ENCODE peak calls at places on chromosomes 1 and 21, in four cellular contexts. One of them, this sample, is unnamed.

GRCh38 chr1:92459871-92460320 is 26.8 kb downstream of the GFI1 start:
- DNase-seq in esophagus squamous epithelium: no peak
- DNase-seq in nephron progenitor cell: no peak
- DNase-seq in H54: no peak
- DNase-seq in this sample: no peak

GRCh38 chr1:201181726-201182125 is 8.9 kb upstream of the IGFN1 start:
- DNase-seq in esophagus squamous epithelium: no peak
- DNase-seq in nephron progenitor cell: no peak
- DNase-seq in H54: no peak
- DNase-seq in this sample: no peak

GRCh38 chr1:51968632-51969031 is 21.9 kb downstream of the RAB3B start:
- DNase-seq in esophagus squamous epithelium: no peak
- DNase-seq in nephron progenitor cell: no peak
- DNase-seq in H54: no peak
- DNase-seq in this sample: no peak

GRCh38 chr1:145918992-145919939 is 749 bp upstream of the PEX11B start:
- DNase-seq in esophagus squamous epithelium: no peak
- DNase-seq in nephron progenitor cell: peak; percentile 51
- DNase-seq in H54: peak; percentile 64
- DNase-seq in this sample: no peak

GRCh38 chr1:24707659-24708058 is 37.6 kb upstream of the CLIC4 start:
- DNase-seq in esophagus squamous epithelium: no peak
- DNase-seq in nephron progenitor cell: no peak
- DNase-seq in H54: no peak
- DNase-seq in this sample: no peak

GRCh38 chr21:46000731-46001641 is 19.4 kb downstream of the COL6A1 start:
- DNase-seq in esophagus squamous epithelium: no peak
- DNase-seq in nephron progenitor cell: peak; percentile 9
- DNase-seq in H54: no peak
- DNase-seq in this sample: no peak

GRCh38 chr21:34517491-34518245 is 5.7 kb upstream of the KCNE1 start:
- DNase-seq in esophagus squamous epithelium: no peak
- DNase-seq in nephron progenitor cell: no peak
- DNase-seq in H54: no peak
- DNase-seq in this sample: no peak

GRCh38 chr1:27111771-27112573 is 43.0 kb downstream of the SLC9A1 start:
- DNase-seq in esophagus squamous epithelium: peak; percentile 59
- DNase-seq in nephron progenitor cell: peak; percentile 26
- DNase-seq in H54: peak; percentile 81
- DNase-seq in this sample: peak; percentile 93

GRCh38 chr1:228100822-228101613 is 2.1 kb downstream of the C1orf35 start:
- DNase-seq in esophagus squamous epithelium: no peak
- DNase-seq in nephron progenitor cell: no peak
- DNase-seq in H54: no peak
- DNase-seq in this sample: no peak

GRCh38 chr1:6776895-6777294 is 8.4 kb upstream of the CAMTA1 start:
- DNase-seq in esophagus squamous epithelium: no peak
- DNase-seq in nephron progenitor cell: no peak
- DNase-seq in H54: no peak
- DNase-seq in this sample: no peak

GRCh38 chr1:89929467-89930063 is 65.3 kb upstream of the ZNF326 start:
- DNase-seq in esophagus squamous epithelium: no peak
- DNase-seq in nephron progenitor cell: no peak
- DNase-seq in H54: no peak
- DNase-seq in this sample: no peak

GRCh38 chr1:201562257-201562656 is 23.3 kb downstream of the NAV1 start:
- DNase-seq in esophagus squamous epithelium: no peak
- DNase-seq in nephron progenitor cell: peak; percentile 15
- DNase-seq in H54: peak; percentile 86
- DNase-seq in this sample: no peak

GRCh38 chr1:236913371-236914037 is 90.7 kb downstream of the MT1HL1 start:
- DNase-seq in esophagus squamous epithelium: no peak
- DNase-seq in nephron progenitor cell: no peak
- DNase-seq in H54: no peak
- DNase-seq in this sample: peak; percentile 1

GRCh38 chr1:97834903-97835302 is 85.9 kb downstream of the DPYD start:
- DNase-seq in esophagus squamous epithelium: no peak
- DNase-seq in nephron progenitor cell: no peak
- DNase-seq in H54: no peak
- DNase-seq in this sample: no peak

GRCh38 chr1:208855403-208855802 is 611.2 kb upstream of the PLXNA2 start:
- DNase-seq in esophagus squamous epithelium: no peak
- DNase-seq in nephron progenitor cell: no peak
- DNase-seq in H54: no peak
- DNase-seq in this sample: no peak

GRCh38 chr1:29801003-29801402 is 564.7 kb downstream of the PTPRU start:
- DNase-seq in esophagus squamous epithelium: no peak
- DNase-seq in nephron progenitor cell: no peak
- DNase-seq in H54: no peak
- DNase-seq in this sample: no peak

GRCh38 chr1:172719694-172720138 is 60.8 kb downstream of the FASLG start:
- DNase-seq in esophagus squamous epithelium: no peak
- DNase-seq in nephron progenitor cell: peak; percentile 12
- DNase-seq in H54: no peak
- DNase-seq in this sample: peak; percentile 30

GRCh38 chr1:82225407-82226197 is 424.9 kb downstream of the ADGRL2 start:
- DNase-seq in esophagus squamous epithelium: no peak
- DNase-seq in nephron progenitor cell: no peak
- DNase-seq in H54: peak; percentile 6
- DNase-seq in this sample: peak; percentile 25

GRCh38 chr1:32393832-32394140 is 455 bp downstream of the BSDC1 start:
- DNase-seq in esophagus squamous epithelium: no peak
- DNase-seq in nephron progenitor cell: no peak
- DNase-seq in H54: no peak
- DNase-seq in this sample: no peak

GRCh38 chr1:233549404-233549803 is 64.5 kb upstream of the KCNK1 start:
- DNase-seq in esophagus squamous epithelium: no peak
- DNase-seq in nephron progenitor cell: no peak
- DNase-seq in H54: no peak
- DNase-seq in this sample: no peak

GRCh38 chr1:152168535-152168868 is 9.5 kb upstream of the RPTN start:
- DNase-seq in esophagus squamous epithelium: no peak
- DNase-seq in nephron progenitor cell: no peak
- DNase-seq in H54: no peak
- DNase-seq in this sample: no peak

GRCh38 chr1:72891976-72892375 is 609.6 kb upstream of the NEGR1 start:
- DNase-seq in esophagus squamous epithelium: no peak
- DNase-seq in nephron progenitor cell: no peak
- DNase-seq in H54: no peak
- DNase-seq in this sample: no peak